ENCODE peak calls at places on chromosomes 3 and 15, in five cellular contexts. S is right lobe of liver, C is heart left ventricle, J is lower leg skin, P is thyroid gland. R is an unnamed sample.
A peak's percentile ranks its signal among the peaks of the same experiment; 100 is the strongest.

GRCh38 chr3:181623924-181624694 is 87.6 kb upstream of the SOX2 start:
- DNase-seq in P (peak; percentile 32), S (no peak), C (no peak), J (no peak), R (no peak)

GRCh38 chr15:47756872-47757271 is 39.6 kb downstream of the SEMA6D start:
- DNase-seq in J (no peak), P (no peak), C (no peak), S (no peak), R (no peak)

GRCh38 chr3:159828542-159828943 is 160.1 kb upstream of the IL12A start:
- DNase-seq in S (no peak), P (no peak), C (no peak), J (no peak), R (peak; percentile 21)

GRCh38 chr15:98150531-98150930 is 190.0 kb downstream of the ARRDC4 start:
- DNase-seq in P (no peak), C (no peak), S (no peak), J (no peak), R (no peak)

GRCh38 chr3:170531557-170532335 is 54.1 kb downstream of the SLC7A14 start:
- DNase-seq in C (no peak), J (no peak), P (no peak), S (no peak), R (no peak)

GRCh38 chr3:4780545-4780957 is 198.7 kb upstream of the BHLHE40 start:
- DNase-seq in P (no peak), S (no peak), C (no peak), J (no peak), R (no peak)

GRCh38 chr3:142576792-142577191 is 1.7 kb downstream of the ATR start:
- DNase-seq in J (no peak), S (no peak), C (no peak), P (no peak), R (no peak)

GRCh38 chr15:90571063-90571541 is 41.4 kb downstream of the CRTC3 start:
- DNase-seq in S (no peak), J (peak; percentile 93), C (peak; percentile 61), P (no peak), R (no peak)

DNA sequence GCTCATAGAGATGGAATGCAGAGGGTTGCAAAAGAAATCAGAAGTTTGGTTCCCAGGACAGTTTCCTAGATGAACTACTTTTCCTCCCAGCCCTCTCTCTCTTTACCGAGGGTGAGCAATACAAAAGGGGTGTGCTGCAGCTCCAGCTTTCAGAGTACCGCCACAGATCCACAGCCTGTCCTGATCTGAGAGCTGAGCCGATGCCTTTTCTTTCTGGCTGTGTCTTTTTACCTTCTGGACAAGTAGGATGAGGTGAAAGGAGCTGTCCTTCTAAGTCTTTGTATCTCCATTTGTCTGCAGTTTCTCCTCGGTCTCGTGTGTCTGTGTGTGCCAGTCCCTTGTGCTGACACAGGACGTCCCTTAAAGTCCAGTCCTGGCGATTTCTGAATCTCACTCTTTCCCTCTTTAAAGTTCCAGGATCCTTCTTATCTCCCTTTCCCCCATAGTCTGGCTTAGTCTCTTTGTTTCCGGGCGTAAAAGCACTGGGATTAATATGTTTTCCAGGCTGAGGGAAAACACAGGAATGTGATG is 545 bp downstream of the CCDC80 start:
- DNase-seq in P (peak; percentile 22), C (no peak), S (no peak), J (no peak), R (no peak)
- TF ChIP-seq POLR2A in P (peak; percentile 21), C (no peak), S (no peak), J (no peak), R (no peak)

DNA sequence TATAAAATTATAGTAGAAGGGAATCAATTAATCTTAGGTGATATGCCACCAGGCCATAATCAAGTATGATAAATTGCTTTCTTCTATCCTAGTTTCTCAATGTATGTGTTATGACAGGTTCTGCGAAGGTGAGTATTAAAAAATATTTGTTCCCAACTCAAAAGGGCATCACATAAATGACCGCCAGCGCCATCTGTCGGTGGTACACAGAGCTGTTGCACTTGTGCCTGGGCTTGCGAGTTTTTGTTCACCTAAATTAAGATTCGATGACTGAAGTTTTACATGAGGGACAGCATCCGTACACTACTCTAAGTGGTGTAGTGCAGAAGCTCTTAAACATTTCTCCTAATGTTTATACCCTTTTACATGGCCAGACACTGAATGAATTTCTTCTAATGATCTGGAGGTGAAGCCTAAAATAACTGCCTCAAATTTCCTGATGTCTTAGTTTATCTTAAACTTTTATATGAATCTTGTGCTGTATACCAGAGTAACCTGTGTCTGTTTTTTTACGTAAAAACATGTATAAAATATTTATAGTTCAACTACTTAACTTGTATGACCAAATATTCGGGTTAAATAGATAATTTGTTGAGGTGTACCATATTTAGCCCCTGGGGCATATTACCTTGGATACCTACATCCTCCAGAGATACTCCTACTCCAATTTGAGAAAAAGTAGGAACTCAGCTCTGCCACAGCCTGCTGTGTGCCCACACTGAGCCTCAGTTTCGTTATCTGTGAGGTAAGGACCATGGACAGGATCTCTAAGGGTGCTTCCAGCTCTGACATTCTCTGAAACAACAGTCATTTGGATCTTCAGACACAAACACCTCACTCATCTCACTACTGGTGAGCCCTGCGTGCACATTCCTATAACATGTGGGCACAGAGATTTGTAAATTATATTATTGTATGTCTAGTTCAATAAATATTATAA is 365.6 kb downstream of the MAGI1 start:
- DNase-seq in C (peak; percentile 62), P (peak; percentile 56), S (peak; percentile 60), J (no peak), R (peak; percentile 3)
- TF ChIP-seq POLR2A in C (no peak), P (no peak), S (no peak), J (no peak), R (no peak)

GRCh38 chr15:74696808-74697207 is 984 bp upstream of the EDC3 start:
- DNase-seq in P (no peak), J (no peak), S (no peak), C (no peak), R (no peak)

GRCh38 chr15:74696398-74696729 is 540 bp upstream of the EDC3 start:
- DNase-seq in S (no peak), P (no peak), J (no peak), C (no peak), R (no peak)

GRCh38 chr15:74692327-74692726 is 3.5 kb downstream of the EDC3 start:
- DNase-seq in S (no peak), J (no peak), P (no peak), C (no peak), R (no peak)

GRCh38 chr15:74695597-74696397 is at the start of gene EDC3:
- DNase-seq in S (peak; percentile 88), C (peak; percentile 94), J (peak; percentile 96), P (peak; percentile 90), R (peak; percentile 88)
- TF ChIP-seq POLR2A in S (no peak), C (peak; percentile 45), J (no peak), P (peak; percentile 61), R (peak; percentile 80)

DNA sequence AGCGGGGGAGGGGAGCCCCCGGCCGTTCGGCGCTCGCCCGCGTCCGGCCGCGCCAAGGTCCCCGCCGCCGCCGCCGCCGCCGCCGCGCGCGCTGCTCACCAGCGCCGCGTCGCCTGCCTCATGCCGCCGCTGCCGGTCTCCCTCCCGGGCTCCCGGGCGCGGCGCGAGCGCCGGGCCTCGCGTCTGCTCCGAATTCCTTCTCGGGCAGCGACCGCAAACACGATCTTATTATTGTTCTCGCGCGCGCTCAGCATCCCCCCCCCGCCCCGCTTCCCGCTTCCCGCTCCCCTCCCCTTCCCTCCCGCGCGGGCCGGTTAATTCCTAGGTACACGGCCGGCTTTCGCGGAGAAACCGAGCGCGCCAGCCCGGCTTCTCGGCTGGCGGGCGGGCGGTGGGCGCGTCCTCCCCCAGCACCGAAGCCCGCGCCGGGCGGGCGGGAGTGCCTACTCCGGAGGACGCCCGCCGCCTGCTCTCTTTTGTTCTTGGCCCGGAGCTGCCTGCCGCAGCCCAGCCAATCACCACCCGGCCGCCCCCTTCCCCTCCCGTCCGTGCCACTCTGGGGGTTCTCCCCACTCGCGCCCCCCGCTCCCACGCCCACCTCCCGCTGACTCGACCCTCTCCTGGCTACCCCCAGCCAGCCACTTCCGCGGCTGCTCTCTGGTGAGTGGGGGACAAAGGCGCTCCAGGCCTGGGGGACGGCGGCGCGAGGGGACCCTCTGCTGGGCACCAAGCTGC is at the start of gene HDGFL3:
- DNase-seq in C (peak; percentile 76), P (peak; percentile 69), J (peak; percentile 92), S (peak; percentile 55), R (peak; percentile 59)
- TF ChIP-seq POLR2A in C (peak; percentile 38), P (no peak), J (no peak), S (no peak), R (no peak)

GRCh38 chr3:135576786-135577185 is 388.7 kb upstream of the PPP2R3A start:
- DNase-seq in J (no peak), C (no peak), P (no peak), S (no peak), R (no peak)
- TF ChIP-seq POLR2A in J (no peak), C (no peak), P (no peak), S (no peak), R (no peak)

DNA sequence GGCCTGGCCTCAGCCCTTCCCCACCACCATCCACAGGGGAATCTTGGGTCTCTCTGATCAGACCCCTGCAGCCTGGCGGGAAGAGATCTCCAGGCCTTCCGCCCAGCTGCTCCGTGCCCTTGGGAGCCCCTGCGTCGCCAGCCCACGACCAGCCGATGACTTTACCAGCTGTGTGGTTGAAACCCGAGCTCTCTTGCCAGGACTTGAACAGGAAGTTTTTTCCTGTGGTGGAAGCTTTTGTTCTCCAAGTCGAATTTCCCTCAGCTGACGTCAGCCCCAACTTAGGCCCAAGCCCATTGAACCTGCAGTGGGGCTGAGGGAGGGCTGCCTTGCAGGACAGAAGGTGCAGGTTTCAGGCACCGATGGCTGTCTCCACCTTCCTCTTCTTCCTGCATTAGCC is 51.7 kb upstream of the SMAD3 start:
- DNase-seq in J (no peak), S (no peak), P (no peak), C (peak; percentile 72), R (no peak)
- TF ChIP-seq POLR2A in J (no peak), S (no peak), P (no peak), C (no peak), R (no peak)

DNA sequence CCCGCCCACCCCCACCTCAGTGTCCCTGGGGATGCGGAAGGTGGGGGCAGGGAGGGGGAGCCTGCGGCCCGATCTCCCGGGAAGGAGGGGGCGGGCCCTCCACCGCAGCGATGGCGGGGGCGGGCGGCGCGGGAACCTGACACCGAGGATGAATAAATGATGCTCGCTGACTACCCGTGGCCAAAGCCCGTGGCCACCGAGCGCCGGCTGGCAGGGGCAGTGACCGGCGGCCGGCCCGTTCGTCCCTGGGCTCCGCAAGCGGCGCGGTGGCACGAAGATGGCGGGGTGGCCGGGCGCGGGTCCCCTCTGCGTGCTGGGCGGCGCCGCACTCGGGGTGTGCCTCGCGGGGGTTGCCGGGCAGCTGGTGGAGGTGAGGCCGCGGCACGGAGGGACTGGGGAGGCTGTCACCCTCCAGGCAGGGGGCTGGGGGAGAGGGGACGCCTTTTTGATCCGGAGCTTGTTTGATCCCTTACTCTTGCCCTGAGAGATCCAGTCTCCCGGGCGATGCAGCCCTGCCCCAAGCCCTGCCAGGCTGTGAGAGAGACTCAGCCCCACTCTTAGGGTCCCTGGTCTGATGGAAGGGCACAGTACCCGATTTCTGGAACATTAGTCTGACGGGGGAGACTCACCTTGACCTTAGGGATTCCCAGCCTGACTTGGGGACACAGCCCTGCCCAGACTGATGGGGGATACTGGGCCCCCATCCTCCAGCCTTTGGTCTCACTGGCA is at the start of gene TMIE:
- DNase-seq in C (peak; percentile 26), J (no peak), S (peak; percentile 16), P (no peak), R (no peak)
- TF ChIP-seq POLR2A in C (no peak), J (no peak), S (no peak), P (no peak), R (no peak)

GRCh38 chr15:40932146-40932545 is 3.0 kb downstream of the DLL4 start:
- DNase-seq in S (no peak), P (no peak), J (no peak), C (peak; percentile 18), R (no peak)
- TF ChIP-seq POLR2A in S (no peak), P (no peak), J (no peak), C (no peak), R (no peak)

GRCh38 chr15:65533057-65533752 is 2.9 kb downstream of the HACD3 start:
- DNase-seq in J (no peak), C (no peak), S (no peak), P (no peak), R (no peak)
- TF ChIP-seq POLR2A in J (no peak), C (no peak), S (no peak), P (no peak), R (no peak)

R was measured in GM12891.